ENCODE peak calls at places on chromosomes 3 and 15, in ten cellular contexts. D is CD8-positive, alpha-beta T cell; T is IMR-90; V is left lung; E is uterus; O is AG04450; S is GM23338; A is astrocyte; J is HL-60; K is AG10803. P is an unnamed sample.

GRCh38 chr3:69712933-69713332 is 26.3 kb upstream of the MITF start:
- DNase-seq in D (no peak), T (no peak), V (no peak), E (no peak), O (no peak), S (no peak), A (no peak), J (no peak), K (no peak), P (no peak)

GRCh38 chr15:100968043-100968966 is 49.1 kb downstream of the LRRK1 start:
- DNase-seq in D (no peak), T (peak), V (no peak), E (no peak), O (no peak), S (no peak), A (peak), J (no peak), K (peak), P (no peak)

GRCh38 chr15:101091080-101092017 is 160.5 kb downstream of the CHSY1 start:
- DNase-seq in D (no peak), T (peak), V (no peak), E (peak), O (peak), S (no peak), A (peak), J (no peak), K (peak), P (no peak)

GRCh38 chr3:100429187-100429586 is 27.8 kb downstream of the LNP1 start:
- DNase-seq in D (no peak), T (no peak), V (no peak), E (no peak), O (no peak), S (no peak), A (no peak), J (no peak), K (no peak), P (no peak)

GRCh38 chr3:143464850-143465249 is 345.3 kb downstream of the CHST2 start:
- DNase-seq in D (no peak), T (peak), V (no peak), E (no peak), O (no peak), S (no peak), A (no peak), J (no peak), K (no peak), P (peak)

GRCh38 chr3:161069441-161070251 is 35.5 kb downstream of the B3GALNT1 start:
- DNase-seq in D (no peak), T (peak), V (no peak), E (no peak), O (peak), S (no peak), A (peak), J (no peak), K (peak), P (no peak)

GRCh38 chr15:91973481-91973880 is 120.0 kb downstream of the SLCO3A1 start:
- DNase-seq in D (no peak), T (no peak), V (no peak), E (no peak), O (no peak), S (no peak), A (no peak), J (no peak), K (no peak), P (no peak)

GRCh38 chr15:52677593-52677992 is 1.6 kb downstream of the ATOSA start:
- DNase-seq in D (no peak), T (no peak), V (no peak), E (no peak), O (no peak), S (no peak), A (no peak), J (no peak), K (no peak), P (no peak)

GRCh38 chr3:16945330-16945729 is 60.6 kb downstream of the PLCL2 start:
- DNase-seq in D (no peak), T (peak), V (no peak), E (no peak), O (no peak), S (no peak), A (peak), J (no peak), K (peak), P (no peak)

GRCh38 chr3:13543251-13543650 is 5.7 kb upstream of the FBLN2 start:
- DNase-seq in D (no peak), T (peak), V (peak), E (peak), O (peak), S (no peak), A (peak), J (no peak), K (peak), P (peak)

GRCh38 chr3:16875876-16876575 is 8.7 kb upstream of the PLCL2 start:
- DNase-seq in D (no peak), T (no peak), V (no peak), E (no peak), O (no peak), S (no peak), A (no peak), J (no peak), K (no peak), P (no peak)

DNA sequence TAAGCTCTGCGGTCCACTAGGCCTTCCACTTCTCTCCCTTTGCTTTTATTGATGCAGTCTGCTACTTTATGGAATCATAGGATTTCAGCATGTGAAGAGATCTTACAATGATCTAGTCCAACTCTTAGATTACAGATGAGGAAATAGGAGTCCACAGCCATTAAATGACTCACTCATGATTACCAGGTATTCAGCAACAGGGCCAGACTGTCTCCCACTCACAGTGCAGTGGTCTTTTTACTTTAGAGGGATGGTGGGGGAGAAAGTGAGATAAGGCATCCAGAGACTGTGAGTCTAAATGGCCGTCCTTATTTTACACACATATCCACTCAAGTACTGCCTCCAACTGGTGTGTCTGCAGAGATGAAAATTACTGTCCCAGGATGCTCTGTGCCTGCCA is 88.5 kb upstream of the SKOR1 start:
- DNase-seq in D (no peak), T (peak), V (no peak), E (no peak), O (no peak), S (no peak), A (peak), J (no peak), K (no peak), P (no peak)
- TF ChIP-seq CTCF in D (no peak), T (no peak), V (no peak), E (no peak), O (no peak), S (no peak), A (no peak), J (no peak), K (no peak), P (no peak)

GRCh38 chr15:59457103-59457502 is 19.1 kb downstream of the FAM81A start:
- DNase-seq in D (no peak), T (no peak), V (no peak), E (no peak), O (no peak), S (no peak), A (no peak), J (no peak), K (no peak), P (no peak)
- TF ChIP-seq CTCF in D (no peak), T (no peak), V (no peak), E (no peak), O (no peak), S (no peak), A (no peak), J (no peak), K (no peak), P (no peak)

GRCh38 chr3:157130138-157130880 is 29.6 kb downstream of the CCNL1 start:
- DNase-seq in D (peak), T (peak), V (peak), E (peak), O (no peak), S (peak), A (peak), J (peak), K (peak), P (peak)

GRCh38 chr3:157129782-157130137 is 30.2 kb downstream of the CCNL1 start:
- DNase-seq in D (no peak), T (no peak), V (no peak), E (no peak), O (no peak), S (peak), A (peak), J (no peak), K (no peak), P (no peak)

GRCh38 chr3:157132341-157132740 is 27.6 kb downstream of the CCNL1 start:
- DNase-seq in D (no peak), T (no peak), V (no peak), E (no peak), O (no peak), S (no peak), A (no peak), J (no peak), K (no peak), P (no peak)

GRCh38 chr3:157131861-157132260 is 28.1 kb downstream of the CCNL1 start:
- DNase-seq in D (no peak), T (peak), V (no peak), E (no peak), O (no peak), S (no peak), A (peak), J (no peak), K (no peak), P (no peak)

GRCh38 chr3:157130881-157131251 is 29.1 kb downstream of the CCNL1 start:
- DNase-seq in D (no peak), T (no peak), V (no peak), E (no peak), O (no peak), S (peak), A (no peak), J (no peak), K (no peak), P (no peak)
- TF ChIP-seq CTCF in D (peak), T (no peak), V (no peak), E (no peak), O (no peak), S (no peak), A (no peak), J (no peak), K (no peak), P (no peak)

GRCh38 chr15:40283615-40284306 is 897 bp upstream of the ANKRD63 start:
- DNase-seq in D (no peak), T (no peak), V (no peak), E (no peak), O (no peak), S (peak), A (no peak), J (no peak), K (no peak), P (no peak)

GRCh38 chr15:40280260-40281056 is 2.4 kb downstream of the ANKRD63 start:
- DNase-seq in D (no peak), T (no peak), V (no peak), E (no peak), O (no peak), S (peak), A (no peak), J (no peak), K (no peak), P (no peak)

GRCh38 chr15:40282870-40283614 is at the start of gene ANKRD63:
- DNase-seq in D (peak), T (no peak), V (no peak), E (no peak), O (no peak), S (peak), A (no peak), J (peak), K (no peak), P (no peak)

GRCh38 chr15:40281057-40281850 is 1.6 kb downstream of the ANKRD63 start:
- DNase-seq in D (no peak), T (no peak), V (no peak), E (no peak), O (no peak), S (peak), A (no peak), J (no peak), K (no peak), P (no peak)

DNA sequence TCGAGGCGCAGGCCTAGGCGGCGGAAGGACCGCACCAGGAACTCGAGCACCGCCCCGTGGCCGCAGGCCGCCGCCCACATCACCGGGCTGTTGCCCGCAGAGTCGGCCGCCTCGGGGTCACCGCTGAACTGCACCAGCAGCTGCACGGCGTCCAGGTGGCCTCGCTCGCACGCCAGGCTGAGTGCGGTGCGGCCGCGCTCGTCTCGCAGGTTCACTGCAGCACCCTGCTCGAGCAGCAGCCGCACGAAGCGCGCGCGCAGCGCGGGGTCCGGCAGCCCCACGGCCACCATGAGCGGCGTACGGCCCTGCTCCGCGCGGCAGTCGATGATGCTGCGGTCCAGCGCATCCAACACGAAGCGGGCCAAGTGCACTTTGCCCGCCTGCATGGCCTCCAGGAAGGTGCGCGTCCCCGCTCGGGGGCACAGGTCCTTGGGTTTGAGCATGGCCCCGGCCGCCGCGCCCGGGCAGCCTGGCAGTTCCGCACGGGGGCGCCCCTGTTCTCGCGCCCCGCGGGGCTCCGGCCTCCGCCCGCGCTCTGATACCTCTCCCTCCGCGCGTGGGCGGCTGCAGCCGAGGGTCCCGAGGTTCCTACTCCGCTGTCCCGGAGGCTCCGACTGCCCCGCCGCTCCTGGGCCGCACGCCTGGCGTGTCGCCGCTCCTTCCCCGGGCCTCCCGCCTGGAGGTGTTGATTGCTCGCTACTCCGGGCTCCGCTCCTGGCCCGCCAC is 557 bp downstream of the ANKRD63 start:
- DNase-seq in D (peak), T (no peak), V (no peak), E (no peak), O (no peak), S (peak), A (no peak), J (peak), K (no peak), P (no peak)
- TF ChIP-seq CTCF in D (peak), T (peak), V (peak), E (peak), O (peak), S (peak), A (no peak), J (peak), K (no peak), P (no peak)

GRCh38 chr15:70431854-70432253 is 331.5 kb downstream of the UACA start:
- DNase-seq in D (no peak), T (no peak), V (no peak), E (no peak), O (no peak), S (no peak), A (no peak), J (no peak), K (no peak), P (no peak)
- TF ChIP-seq CTCF in D (no peak), T (no peak), V (no peak), E (no peak), O (no peak), S (no peak), A (no peak), J (no peak), K (no peak), P (no peak)

DNA sequence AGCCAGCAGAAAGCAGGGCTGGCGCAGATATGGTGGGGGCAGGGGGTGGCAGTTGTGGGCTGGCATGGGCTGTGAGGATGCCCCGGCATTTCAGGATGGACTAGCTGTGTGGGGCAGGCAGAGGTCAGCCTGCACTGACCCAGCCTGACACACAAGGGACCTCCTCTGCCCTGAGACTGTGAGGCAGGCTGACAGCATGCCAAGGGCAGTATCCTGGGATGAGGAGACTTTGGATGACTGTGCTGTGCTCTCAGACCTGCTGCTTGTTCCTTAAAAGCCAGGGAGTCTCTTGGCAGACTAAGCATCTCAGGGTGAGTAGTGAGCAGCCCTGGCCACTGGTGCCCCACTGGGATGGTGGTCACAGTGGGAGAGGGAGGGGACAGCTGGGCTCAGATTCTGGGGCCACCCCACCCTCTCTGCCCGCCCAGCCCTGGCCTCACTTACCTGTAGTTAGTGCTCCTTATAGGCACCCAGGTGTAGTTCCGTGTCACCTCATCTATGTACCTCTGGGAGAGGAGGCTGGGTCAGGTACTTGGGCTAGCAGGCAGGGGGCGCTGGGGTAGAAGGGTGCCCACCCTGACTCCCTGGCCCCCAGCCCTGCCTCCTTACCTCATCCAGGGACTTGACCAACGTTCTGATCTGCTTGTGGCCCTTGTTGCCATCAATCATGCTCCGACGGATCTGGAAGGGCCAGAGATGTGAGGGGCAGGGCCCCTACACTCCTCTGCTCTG is 16.0 kb upstream of the TMEM115 start:
- DNase-seq in D (no peak), T (no peak), V (no peak), E (no peak), O (no peak), S (peak), A (no peak), J (no peak), K (no peak), P (no peak)
- TF ChIP-seq CTCF in D (no peak), T (no peak), V (no peak), E (no peak), O (no peak), S (peak), A (no peak), J (no peak), K (no peak), P (no peak)

GRCh38 chr3:33798418-33799201 is at the start of gene PDCD6IP:
- DNase-seq in D (peak), T (peak), V (peak), E (peak), O (peak), S (peak), A (peak), J (peak), K (peak), P (peak)
- TF ChIP-seq CTCF in D (no peak), T (peak), V (no peak), E (peak), O (peak), S (no peak), A (no peak), J (no peak), K (peak), P (no peak)

DNA sequence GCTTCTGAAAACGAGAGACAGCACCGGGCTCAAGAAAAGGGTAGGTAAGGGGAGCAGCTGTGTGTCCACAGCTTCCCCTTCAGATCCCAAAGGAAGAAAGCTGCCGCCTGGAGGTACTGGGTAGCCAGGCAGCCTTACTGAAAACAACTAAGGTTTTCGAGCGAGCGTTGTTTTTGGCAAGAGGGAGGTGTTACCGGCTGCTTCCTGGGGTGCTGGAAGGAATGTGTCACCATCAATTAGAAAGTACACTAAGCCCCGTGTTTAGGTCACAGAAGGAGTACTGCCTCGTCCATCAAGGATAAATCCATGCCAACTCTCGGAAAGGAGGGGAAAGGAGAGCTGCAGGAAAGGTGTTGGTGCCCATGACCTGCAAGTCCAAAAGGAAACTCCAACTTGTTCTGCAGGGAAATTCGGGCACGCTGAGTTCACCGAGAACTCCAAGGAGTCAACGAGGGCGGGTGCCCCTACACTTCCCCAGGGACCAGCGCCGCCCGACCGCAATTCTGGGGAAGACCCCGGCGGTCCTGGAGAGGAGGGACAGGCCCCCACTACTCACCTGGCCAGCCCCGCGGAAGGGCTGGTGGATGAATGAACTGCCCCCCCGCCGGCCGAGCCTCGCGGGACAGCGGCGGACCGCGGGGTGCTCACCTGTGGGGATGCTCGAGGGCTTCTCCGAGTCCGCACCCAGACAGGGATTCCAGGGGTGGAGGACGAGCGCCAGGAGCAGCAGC is 586 bp downstream of the PLOD2 start:
- DNase-seq in D (no peak), T (peak), V (peak), E (peak), O (no peak), S (peak), A (peak), J (no peak), K (peak), P (no peak)
- TF ChIP-seq CTCF in D (no peak), T (peak), V (no peak), E (peak), O (peak), S (peak), A (peak), J (no peak), K (peak), P (no peak)

DNA sequence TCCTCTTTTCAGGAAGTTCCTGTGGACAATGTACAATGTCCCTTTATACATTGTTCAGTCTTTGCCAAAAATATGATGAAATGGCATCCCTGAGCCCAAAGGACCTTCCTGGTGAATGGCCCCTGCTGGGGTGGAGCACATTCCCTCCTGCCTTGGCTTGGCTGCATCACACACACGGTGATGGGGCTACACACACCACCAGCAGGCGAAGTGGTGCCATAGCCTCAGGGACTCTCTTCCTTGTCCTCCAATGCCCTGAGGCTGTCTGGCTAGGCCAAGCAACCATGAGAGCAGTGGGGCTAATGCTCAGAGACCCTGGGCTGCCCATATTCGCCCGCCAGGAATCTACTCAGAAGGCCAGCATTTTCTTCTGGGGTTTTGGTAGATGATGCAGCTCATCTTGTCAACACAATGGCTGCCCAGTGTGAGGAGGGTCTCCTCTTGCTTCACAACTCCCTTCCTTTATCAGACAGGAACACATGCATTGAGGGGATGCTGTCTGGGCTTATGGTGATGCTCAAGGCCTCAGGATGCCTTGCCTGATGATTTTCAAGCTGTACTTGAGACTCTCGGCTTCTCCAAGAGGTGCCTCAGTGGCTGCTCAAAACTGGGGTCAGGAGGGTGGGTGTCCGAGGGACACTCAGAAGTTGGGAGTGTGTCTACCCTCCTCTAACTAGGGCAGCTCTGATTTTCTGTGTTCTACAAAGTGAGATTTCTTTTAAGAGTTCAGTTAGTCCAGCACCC is 40.9 kb upstream of the EPHB1 start:
- DNase-seq in D (no peak), T (no peak), V (no peak), E (no peak), O (no peak), S (peak), A (no peak), J (no peak), K (peak), P (no peak)
- TF ChIP-seq CTCF in D (no peak), T (no peak), V (no peak), E (no peak), O (no peak), S (no peak), A (no peak), J (no peak), K (peak), P (no peak)